ENCODE peak calls at places on chromosomes 2 and 18, in four cellular contexts. One of them, this sample, is unnamed.

GRCh38 chr2:5690718-5691658 is 1.2 kb upstream of the SOX11 start:
- DNase-seq in type B pancreatic cell: peak
- DNase-seq in iPS-NIHi11: peak
- DNase-seq in HS-5: no peak
- DNase-seq in this sample: no peak

GRCh38 chr18:54531402-54532065 is 59.5 kb upstream of the DYNAP start:
- DNase-seq in HS-5: no peak
- DNase-seq in iPS-NIHi11: peak
- DNase-seq in type B pancreatic cell: no peak
- DNase-seq in this sample: no peak

GRCh38 chr2:9099341-9099751 is 95.9 kb upstream of the MBOAT2 start:
- DNase-seq in HS-5: no peak
- DNase-seq in type B pancreatic cell: no peak
- DNase-seq in iPS-NIHi11: no peak
- DNase-seq in this sample: no peak

GRCh38 chr2:181656450-181657261 is at the start of gene CERKL:
- DNase-seq in iPS-NIHi11: peak
- DNase-seq in type B pancreatic cell: no peak
- DNase-seq in HS-5: peak
- DNase-seq in this sample: no peak

GRCh38 chr2:12412898-12413305 is 303.8 kb upstream of the TRIB2 start:
- DNase-seq in HS-5: peak
- DNase-seq in type B pancreatic cell: no peak
- DNase-seq in iPS-NIHi11: no peak
- DNase-seq in this sample: no peak

GRCh38 chr2:102891261-102891660 is 129.4 kb downstream of the TMEM182 start:
- DNase-seq in HS-5: peak
- DNase-seq in type B pancreatic cell: no peak
- DNase-seq in iPS-NIHi11: no peak
- DNase-seq in this sample: no peak

GRCh38 chr2:14881663-14882327 is 249.3 kb downstream of the LRATD1 start:
- DNase-seq in iPS-NIHi11: no peak
- DNase-seq in HS-5: no peak
- DNase-seq in type B pancreatic cell: no peak
- DNase-seq in this sample: no peak

GRCh38 chr2:144669196-144669987 is 149.5 kb upstream of the ZEB2 start:
- DNase-seq in iPS-NIHi11: no peak
- DNase-seq in type B pancreatic cell: no peak
- DNase-seq in HS-5: no peak
- DNase-seq in this sample: no peak

GRCh38 chr2:223306371-223306770 is 254.4 kb downstream of the KCNE4 start:
- DNase-seq in HS-5: no peak
- DNase-seq in iPS-NIHi11: peak
- DNase-seq in type B pancreatic cell: no peak
- DNase-seq in this sample: no peak

GRCh38 chr2:24359701-24360049 is 661 bp downstream of the ITSN2 start:
- DNase-seq in type B pancreatic cell: no peak
- DNase-seq in iPS-NIHi11: no peak
- DNase-seq in HS-5: no peak
- DNase-seq in this sample: peak

GRCh38 chr2:43853141-43854081 is 14.6 kb downstream of the ABCG8 start:
- DNase-seq in iPS-NIHi11: no peak
- DNase-seq in type B pancreatic cell: peak
- DNase-seq in HS-5: no peak
- DNase-seq in this sample: no peak

GRCh38 chr18:53780666-53781065 is 443.8 kb downstream of the MBD2 start:
- DNase-seq in HS-5: no peak
- DNase-seq in type B pancreatic cell: no peak
- DNase-seq in iPS-NIHi11: no peak
- DNase-seq in this sample: no peak

GRCh38 chr2:46015671-46016070 is 281.5 kb upstream of the EPAS1 start:
- DNase-seq in type B pancreatic cell: no peak
- DNase-seq in HS-5: no peak
- DNase-seq in iPS-NIHi11: no peak
- DNase-seq in this sample: no peak

GRCh38 chr2:70044290-70045040 is 42.8 kb upstream of the PCBP1 start:
- DNase-seq in type B pancreatic cell: no peak
- DNase-seq in iPS-NIHi11: no peak
- DNase-seq in HS-5: no peak
- DNase-seq in this sample: no peak

GRCh38 chr2:226423498-226423960 is 376.1 kb downstream of the IRS1 start:
- DNase-seq in iPS-NIHi11: no peak
- DNase-seq in type B pancreatic cell: no peak
- DNase-seq in HS-5: no peak
- DNase-seq in this sample: peak

GRCh38 chr2:205730701-205731271 is 48.5 kb downstream of the NRP2 start:
- DNase-seq in iPS-NIHi11: no peak
- DNase-seq in type B pancreatic cell: no peak
- DNase-seq in HS-5: no peak
- DNase-seq in this sample: no peak

GRCh38 chr2:130756041-130756720 is 841 bp downstream of the AMER3 start:
- DNase-seq in HS-5: no peak
- DNase-seq in type B pancreatic cell: no peak
- DNase-seq in iPS-NIHi11: peak
- DNase-seq in this sample: no peak

GRCh38 chr2:70535573-70535972 is 18.1 kb downstream of the TGFA start:
- DNase-seq in HS-5: no peak
- DNase-seq in iPS-NIHi11: no peak
- DNase-seq in type B pancreatic cell: no peak
- DNase-seq in this sample: no peak

GRCh38 chr2:49444005-49444404 is 289.7 kb upstream of the FSHR start:
- DNase-seq in type B pancreatic cell: no peak
- DNase-seq in iPS-NIHi11: no peak
- DNase-seq in HS-5: no peak
- DNase-seq in this sample: no peak

GRCh38 chr2:23925702-23926288 is 1.1 kb downstream of the ATAD2B start:
- DNase-seq in iPS-NIHi11: peak
- DNase-seq in type B pancreatic cell: no peak
- DNase-seq in HS-5: no peak
- DNase-seq in this sample: peak

GRCh38 chr2:42931147-42931817 is 138.9 kb upstream of the HAAO start:
- DNase-seq in HS-5: no peak
- DNase-seq in iPS-NIHi11: peak
- DNase-seq in type B pancreatic cell: no peak
- DNase-seq in this sample: no peak

GRCh38 chr2:171673928-171674327 is 13.3 kb upstream of the DYNC1I2 start:
- DNase-seq in HS-5: no peak
- DNase-seq in type B pancreatic cell: no peak
- DNase-seq in iPS-NIHi11: no peak
- DNase-seq in this sample: no peak

GRCh38 chr2:172554352-172555271 is 1.3 kb upstream of the PDK1 start:
- DNase-seq in HS-5: no peak
- DNase-seq in iPS-NIHi11: no peak
- DNase-seq in type B pancreatic cell: no peak
- DNase-seq in this sample: no peak

GRCh38 chr2:197108758-197109157 is 182.3 kb upstream of the PGAP1 start:
- DNase-seq in iPS-NIHi11: no peak
- DNase-seq in HS-5: peak
- DNase-seq in type B pancreatic cell: no peak
- DNase-seq in this sample: peak

GRCh38 chr2:225379861-225380260 is 19.6 kb upstream of the NYAP2 start:
- DNase-seq in type B pancreatic cell: no peak
- DNase-seq in HS-5: no peak
- DNase-seq in iPS-NIHi11: no peak
- DNase-seq in this sample: peak

GRCh38 chr2:121570036-121570664 is 39.5 kb downstream of the RNU4ATAC start:
- DNase-seq in type B pancreatic cell: no peak
- DNase-seq in HS-5: no peak
- DNase-seq in iPS-NIHi11: no peak
- DNase-seq in this sample: no peak

GRCh38 chr2:141055526-141055925 is 1075.3 kb downstream of the LRP1B start:
- DNase-seq in type B pancreatic cell: no peak
- DNase-seq in iPS-NIHi11: no peak
- DNase-seq in HS-5: peak
- DNase-seq in this sample: no peak

GRCh38 chr2:79359419-79359818 is 153.4 kb upstream of the CTNNA2 start:
- DNase-seq in iPS-NIHi11: no peak
- DNase-seq in HS-5: no peak
- DNase-seq in type B pancreatic cell: no peak
- DNase-seq in this sample: no peak

GRCh38 chr18:11104307-11104706 is 45.1 kb downstream of the PIEZO2 start:
- DNase-seq in iPS-NIHi11: no peak
- DNase-seq in type B pancreatic cell: no peak
- DNase-seq in HS-5: no peak
- DNase-seq in this sample: no peak

GRCh38 chr18:6370886-6371635 is 43.6 kb downstream of the L3MBTL4 start:
- DNase-seq in type B pancreatic cell: no peak
- DNase-seq in iPS-NIHi11: no peak
- DNase-seq in HS-5: no peak
- DNase-seq in this sample: no peak

GRCh38 chr18:22563098-22563707 is 145.5 kb upstream of the CTAGE1 start:
- DNase-seq in iPS-NIHi11: peak
- DNase-seq in HS-5: peak
- DNase-seq in type B pancreatic cell: no peak
- DNase-seq in this sample: no peak

GRCh38 chr2:40004336-40004735 is 225.3 kb upstream of the THUMPD2 start:
- DNase-seq in HS-5: no peak
- DNase-seq in iPS-NIHi11: no peak
- DNase-seq in type B pancreatic cell: no peak
- DNase-seq in this sample: no peak

GRCh38 chr2:26849056-26850001 is 1.4 kb downstream of the DPYSL5 start:
- DNase-seq in type B pancreatic cell: no peak
- DNase-seq in HS-5: no peak
- DNase-seq in iPS-NIHi11: peak
- DNase-seq in this sample: no peak

GRCh38 chr18:49813071-49813320 is 337 bp downstream of the ACAA2 start:
- DNase-seq in iPS-NIHi11: peak
- DNase-seq in HS-5: no peak
- DNase-seq in type B pancreatic cell: no peak
- DNase-seq in this sample: peak

GRCh38 chr2:197309369-197310231 is 980 bp downstream of the ANKRD44 start:
- DNase-seq in iPS-NIHi11: peak
- DNase-seq in HS-5: no peak
- DNase-seq in type B pancreatic cell: no peak
- DNase-seq in this sample: peak

GRCh38 chr2:127406454-127406853 is 11.8 kb upstream of the PROC start:
- DNase-seq in iPS-NIHi11: no peak
- DNase-seq in HS-5: no peak
- DNase-seq in type B pancreatic cell: no peak
- DNase-seq in this sample: no peak

GRCh38 chr2:95158891-95159619 is 593 bp downstream of the ZNF514 start:
- DNase-seq in type B pancreatic cell: peak
- DNase-seq in HS-5: no peak
- DNase-seq in iPS-NIHi11: peak
- DNase-seq in this sample: peak